ENCODE peak calls at places on chromosomes 7 and 10, in six cellular contexts. N, M, Y, L, U and J are unnamed samples.

GRCh38 chr10:14623931-14624330 is 150.8 kb downstream of the FAM107B start:
- DNase-seq in N (no peak), M (no peak), Y (no peak), L (no peak), U (no peak), J (no peak)

GRCh38 chr10:128062837-128063563 is 63.2 kb downstream of the MKI67 start:
- DNase-seq in N (peak; percentile 67), M (no peak), Y (peak; percentile 68), L (no peak), U (no peak), J (no peak)

GRCh38 chr10:36236341-36236740 is 594.2 kb upstream of the FZD8 start:
- DNase-seq in N (no peak), M (no peak), Y (no peak), L (no peak), U (no peak), J (no peak)

GRCh38 chr10:130481076-130481930 is 345.1 kb downstream of the GLRX3 start:
- DNase-seq in N (peak; percentile 45), M (no peak), Y (no peak), L (no peak), U (no peak), J (no peak)

GRCh38 chr10:4303045-4303444 is 518.0 kb upstream of the KLF6 start:
- DNase-seq in N (no peak), M (no peak), Y (no peak), L (no peak), U (no peak), J (no peak)

GRCh38 chr10:125017547-125018298 is 75.8 kb downstream of the ZRANB1 start:
- DNase-seq in N (no peak), M (no peak), Y (no peak), L (no peak), U (no peak), J (no peak)

GRCh38 chr10:26437637-26438461 is at the start of gene APBB1IP:
- DNase-seq in N (peak; percentile 94), M (peak; percentile 63), Y (peak; percentile 91), L (no peak), U (no peak), J (no peak)

GRCh38 chr7:70052691-70053090 is 454.4 kb downstream of the AUTS2 start:
- DNase-seq in N (no peak), M (no peak), Y (no peak), L (no peak), U (no peak), J (no peak)

GRCh38 chr10:32958992-32959703 is 1.1 kb upstream of the ITGB1 start:
- DNase-seq in N (no peak), M (no peak), Y (no peak), L (no peak), U (no peak), J (no peak)

GRCh38 chr7:14988941-14989340 is 86.4 kb upstream of the DGKB start:
- DNase-seq in N (no peak), M (no peak), Y (no peak), L (no peak), U (no peak), J (no peak)

GRCh38 chr10:52632591-52632990 is 140.0 kb downstream of the MBL2 start:
- DNase-seq in N (no peak), M (no peak), Y (no peak), L (no peak), U (no peak), J (no peak)

GRCh38 chr10:120818301-120818700 is 32.9 kb upstream of the WDR11 start:
- DNase-seq in N (no peak), M (no peak), Y (no peak), L (no peak), U (no peak), J (no peak)

GRCh38 chr7:134651991-134652390 is 5.3 kb downstream of the BPGM start:
- DNase-seq in N (no peak), M (no peak), Y (no peak), L (no peak), U (no peak), J (no peak)

GRCh38 chr10:19629559-19629958 is 186.7 kb upstream of the PLXDC2 start:
- DNase-seq in N (peak; percentile 69), M (no peak), Y (peak; percentile 67), L (no peak), U (no peak), J (no peak)

GRCh38 chr7:90709501-90710465 is 113.7 kb downstream of the CDK14 start:
- DNase-seq in N (no peak), M (no peak), Y (no peak), L (no peak), U (no peak), J (no peak)

GRCh38 chr7:101788517-101788916 is 28.9 kb upstream of the CUX1 start:
- DNase-seq in N (no peak), M (no peak), Y (no peak), L (no peak), U (no peak), J (no peak)

GRCh38 chr10:29502351-29502750 is 132.4 kb downstream of the SVIL start:
- DNase-seq in N (no peak), M (no peak), Y (no peak), L (no peak), U (no peak), J (no peak)

GRCh38 chr10:70835895-70836294 is 20.1 kb downstream of the SGPL1 start:
- DNase-seq in N (no peak), M (no peak), Y (no peak), L (no peak), U (no peak), J (no peak)

GRCh38 chr10:129032626-129033353 is 434.3 kb upstream of the MGMT start:
- DNase-seq in N (no peak), M (no peak), Y (no peak), L (no peak), U (no peak), J (no peak)

GRCh38 chr10:62082729-62083412 is 181.4 kb downstream of the ARID5B start:
- DNase-seq in N (no peak), M (no peak), Y (no peak), L (no peak), U (no peak), J (no peak)

GRCh38 chr7:81600608-81601007 is 169.2 kb downstream of the HGF start:
- DNase-seq in N (no peak), M (no peak), Y (no peak), L (no peak), U (no peak), J (no peak)

GRCh38 chr10:131178521-131178920 is 133.0 kb downstream of the TCERG1L start:
- DNase-seq in N (no peak), M (no peak), Y (no peak), L (no peak), U (no peak), J (no peak)

GRCh38 chr10:43852644-43853214 is 204.0 kb upstream of the ZNF32 start:
- DNase-seq in N (no peak), M (no peak), Y (no peak), L (no peak), U (no peak), J (no peak)

GRCh38 chr7:80593869-80594587 is 44.4 kb upstream of the CD36 start:
- DNase-seq in N (peak; percentile 77), M (no peak), Y (peak; percentile 68), L (no peak), U (no peak), J (no peak)

GRCh38 chr10:3427846-3428442 is 255.4 kb upstream of the PITRM1 start:
- DNase-seq in N (no peak), M (no peak), Y (no peak), L (no peak), U (no peak), J (no peak)

GRCh38 chr7:30231271-30231670 is 53.1 kb upstream of the ZNRF2 start:
- DNase-seq in N (no peak), M (no peak), Y (no peak), L (no peak), U (no peak), J (no peak)

GRCh38 chr10:131554821-131555220 is 243.3 kb upstream of the TCERG1L start:
- DNase-seq in N (no peak), M (no peak), Y (no peak), L (no peak), U (no peak), J (no peak)

GRCh38 chr10:58666024-58666423 is 153.4 kb downstream of the BICC1 start:
- DNase-seq in N (no peak), M (no peak), Y (no peak), L (no peak), U (no peak), J (no peak)

GRCh38 chr7:69245646-69246045 is 352.6 kb upstream of the AUTS2 start:
- DNase-seq in N (no peak), M (no peak), Y (no peak), L (no peak), U (no peak), J (no peak)

GRCh38 chr7:26616235-26616634 is 248.2 kb downstream of the SKAP2 start:
- DNase-seq in N (no peak), M (no peak), Y (no peak), L (peak; percentile 42), U (no peak), J (no peak)

GRCh38 chr10:63164045-63164722 is 31.1 kb downstream of the NRBF2 start:
- DNase-seq in N (no peak), M (no peak), Y (no peak), L (no peak), U (no peak), J (no peak)

DNA sequence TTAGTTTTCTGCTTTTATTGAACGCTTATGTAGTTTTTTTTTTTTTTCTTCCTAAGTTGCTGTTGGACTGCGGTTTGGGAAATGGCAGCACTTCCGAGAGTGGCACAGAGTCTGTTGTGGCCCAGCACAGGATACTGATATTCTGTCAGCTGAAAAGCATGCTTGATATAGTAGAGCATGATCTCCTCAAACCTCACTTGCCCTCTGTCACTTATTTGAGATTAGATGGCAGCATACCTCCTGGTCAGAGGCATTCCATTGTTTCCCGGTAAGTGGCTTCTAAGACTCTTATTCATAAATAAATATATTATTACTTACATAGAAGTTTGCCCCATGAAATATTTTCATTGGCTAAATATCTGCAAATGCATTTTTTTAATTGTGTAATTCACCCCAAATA is 101.1 kb downstream of the BTAF1 start:
- DNase-seq in N (no peak), M (no peak), Y (no peak), L (no peak), U (no peak), J (no peak)
- H3K27ac ChIP-seq in N (no peak overlapping the region), M (no peak overlapping the region), Y (no peak overlapping the region), L (no peak overlapping the region), U (no peak overlapping the region), J (no peak overlapping the region)

GRCh38 chr10:10821926-10822325 is 195.7 kb upstream of the CELF2 start:
- DNase-seq in N (no peak), M (no peak), Y (no peak), L (no peak), U (no peak), J (no peak)
- H3K4me3 ChIP-seq in N (no peak overlapping the region), M (no peak overlapping the region), Y (no peak overlapping the region), L (no peak overlapping the region), U (no peak overlapping the region), J (no peak overlapping the region)

GRCh38 chr10:97336446-97336845 is 1.9 kb upstream of the FRAT2 start:
- DNase-seq in N (no peak), M (no peak), Y (no peak), L (no peak), U (no peak), J (no peak)
- H3K4me1 ChIP-seq in N (peaks cover 34% of the 10 kb centered on the region), M (no peaks in the 10 kb centered on the region), Y (peaks cover 13% of the 10 kb centered on the region), L (peaks cover 33% of the 10 kb centered on the region), U (peaks cover 30% of the 10 kb centered on the region), J (no peaks in the 10 kb centered on the region)

GRCh38 chr7:94376281-94376680 is 18.4 kb upstream of the COL1A2 start:
- DNase-seq in N (no peak), M (no peak), Y (no peak), L (no peak), U (no peak), J (no peak)
- H3K27ac ChIP-seq in N (peak overlapping the region; percentile 12), M (peak overlapping the region; percentile 14), Y (no peak overlapping the region), L (no peak overlapping the region), U (no peak overlapping the region), J (no peak overlapping the region)